ENCODE peak calls at places on chromosomes 4 and X, in seven cellular contexts. M is CD8-positive, alpha-beta T cell; J is skeletal muscle cell; C is tibial nerve; P is effector memory CD8-positive, alpha-beta T cell; Z is foreskin melanocyte; R is H9. A is an unnamed sample.

GRCh38 chr4:94171616-94172015 is 36.0 kb upstream of the SMARCAD1 start:
- DNase-seq in P (no peak), J (no peak), R (no peak), Z (no peak), M (no peak), C (no peak), A (no peak)

GRCh38 chr4:119627267-119628190 is 1.1 kb downstream of the PDE5A start:
- DNase-seq in R (peak), J (no peak), P (peak), Z (peak), M (peak), C (peak), A (peak)

GRCh38 chr4:99300934-99301333 is 10.1 kb upstream of the ADH1A start:
- DNase-seq in J (peak), P (no peak), Z (peak), R (no peak), C (peak), M (no peak), A (no peak)

GRCh38 chrX:129540725-129541184 is 696 bp downstream of the OCRL start:
- DNase-seq in Z (no peak), P (no peak), J (no peak), C (no peak), R (peak), M (no peak), A (peak)

GRCh38 chr4:578451-579443 is 2.7 kb upstream of the TMEM271 start:
- DNase-seq in P (no peak), Z (no peak), R (no peak), M (no peak), J (no peak), C (no peak), A (no peak)

GRCh38 chr4:143225167-143225566 is 40.5 kb downstream of the USP38 start:
- DNase-seq in M (no peak), J (no peak), C (no peak), Z (no peak), P (no peak), R (no peak), A (no peak)

GRCh38 chr4:85318415-85318814 is 156.5 kb upstream of the ARHGAP24 start:
- DNase-seq in P (no peak), M (no peak), J (no peak), R (no peak), Z (no peak), C (no peak), A (no peak)

GRCh38 chr4:140359571-140360427 is 13.6 kb upstream of the SCOC start:
- DNase-seq in R (peak), C (peak), P (peak), M (peak), Z (peak), J (no peak), A (peak)

GRCh38 chr4:78661923-78662521 is 110.5 kb downstream of the ANXA3 start:
- DNase-seq in R (no peak), P (no peak), J (peak), Z (no peak), C (no peak), M (no peak), A (peak)

GRCh38 chr4:105765690-105766407 is 57.3 kb downstream of the GSTCD start:
- DNase-seq in Z (no peak), P (no peak), M (no peak), R (peak), J (peak), C (no peak), A (no peak)

GRCh38 chr4:21543514-21543913 is 405.1 kb downstream of the KCNIP4 start:
- DNase-seq in P (no peak), Z (no peak), M (no peak), R (no peak), C (no peak), J (no peak), A (no peak)